ENCODE peak calls at places on chromosomes 4 and X, in six cellular contexts. X is kidney epithelial cell, P is K562, I is HL-60, R is AG10803, Y is pancreas. A is an unnamed sample.

GRCh38 chr4:112970903-112971302 is 78.5 kb upstream of the ANK2 start:
- DNase-seq in I (no peak), Y (no peak), X (no peak), R (no peak), P (no peak), A (no peak)

GRCh38 chrX:33339219-33339618 is 127.9 kb upstream of the DMD start:
- DNase-seq in R (no peak), P (no peak), I (no peak), Y (no peak), X (no peak), A (peak; percentile 0)

GRCh38 chr4:2744576-2745270 is 11.4 kb downstream of the TNIP2 start:
- DNase-seq in I (no peak), P (no peak), R (no peak), X (no peak), Y (peak; percentile 43), A (no peak)

GRCh38 chrX:69133561-69134542 is 31.4 kb downstream of the PJA1 start:
- DNase-seq in X (no peak), R (peak; percentile 78), Y (no peak), P (peak; percentile 34), I (no peak), A (peak; percentile 66)

GRCh38 chr4:10075953-10076391 is 40.6 kb downstream of the WDR1 start:
- DNase-seq in Y (no peak), X (no peak), I (no peak), P (no peak), R (no peak), A (no peak)

GRCh38 chr4:30716158-30716557 is 4.0 kb upstream of the PCDH7 start:
- DNase-seq in P (no peak), Y (no peak), R (no peak), X (no peak), I (no peak), A (peak; percentile 51)

GRCh38 chr4:15118281-15118680 is 116.0 kb downstream of the CPEB2 start:
- DNase-seq in P (no peak), Y (no peak), X (no peak), I (no peak), R (peak; percentile 57), A (no peak)

GRCh38 chr4:172750910-172751309 is 417.7 kb upstream of the GALNT7 start:
- DNase-seq in P (no peak), Y (no peak), R (no peak), I (no peak), X (no peak), A (no peak)

GRCh38 chr4:151930372-151930771 is 169.6 kb upstream of the GATB start:
- DNase-seq in R (no peak), X (no peak), Y (no peak), I (peak; percentile 70), P (no peak), A (no peak)

GRCh38 chrX:110665636-110666035 is 130.0 kb downstream of the CHRDL1 start:
- DNase-seq in Y (peak; percentile 67), R (peak; percentile 31), I (peak; percentile 22), X (no peak), P (peak; percentile 26), A (peak; percentile 16)

GRCh38 chrX:119502727-119503483 is 34.7 kb downstream of the SLC25A5 start:
- DNase-seq in X (no peak), I (no peak), P (no peak), Y (peak; percentile 65), R (peak; percentile 59), A (peak; percentile 39)

GRCh38 chrX:69493193-69493592 is 10.9 kb upstream of the NALF2 start:
- DNase-seq in I (peak; percentile 19), X (no peak), P (peak; percentile 33), R (no peak), Y (no peak), A (peak; percentile 19)

GRCh38 chrX:724256-724655 is 93.7 kb downstream of the SHOX start:
- DNase-seq in Y (no peak), I (no peak), P (no peak), X (no peak), R (no peak), A (no peak)

GRCh38 chr4:168636506-168637176 is 139.8 kb downstream of the PALLD start:
- DNase-seq in P (no peak), I (no peak), R (peak; percentile 84), X (no peak), Y (no peak), A (peak; percentile 92)

GRCh38 chrX:85112270-85112669 is 108.6 kb downstream of the APOOL start:
- DNase-seq in I (peak; percentile 32), P (no peak), X (no peak), R (no peak), Y (no peak), A (no peak)

GRCh38 chrX:85114171-85114570 is 110.5 kb downstream of the APOOL start:
- DNase-seq in X (no peak), R (no peak), P (no peak), I (no peak), Y (no peak), A (no peak)

GRCh38 chrX:85113746-85114145 is 110.1 kb downstream of the APOOL start:
- DNase-seq in P (no peak), X (no peak), R (no peak), Y (no peak), I (no peak), A (no peak)

GRCh38 chrX:85109235-85109634 is 105.6 kb downstream of the APOOL start:
- DNase-seq in X (no peak), R (no peak), I (peak; percentile 34), P (peak; percentile 41), Y (no peak), A (peak; percentile 4)

DNA sequence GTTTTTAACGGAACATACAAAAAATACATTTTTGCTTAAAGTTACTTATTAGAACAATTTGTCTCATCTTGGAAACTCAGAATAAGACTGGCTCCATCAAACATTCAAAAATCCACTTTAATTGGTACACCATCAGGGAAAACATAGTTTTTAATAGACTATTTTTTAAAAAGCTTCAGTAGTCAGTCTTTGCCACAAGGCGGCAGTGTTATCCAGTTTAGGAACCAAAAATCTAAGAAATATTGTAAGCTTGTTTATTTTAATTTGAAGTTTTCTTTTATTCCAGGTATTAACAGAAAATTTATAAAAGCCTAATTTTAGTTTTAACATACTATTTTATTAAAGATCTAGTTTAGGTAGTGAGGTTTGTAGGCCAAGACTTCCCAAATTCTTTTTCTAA is 107.7 kb downstream of the APOOL start:
- DNase-seq in P (peak; percentile 4), I (no peak), R (peak; percentile 3), X (no peak), Y (no peak), A (peak; percentile 25)
- H3K4me3 ChIP-seq in P (no peak overlapping the region), I (no peak overlapping the region), R (no peak overlapping the region), X (no peak overlapping the region), Y (no peak overlapping the region), A (no peak overlapping the region)

GRCh38 chr4:102826105-102826889 is 1.1 kb downstream of the UBE2D3 start:
- DNase-seq in P (no peak), R (no peak), I (no peak), X (no peak), Y (no peak), A (no peak)

GRCh38 chr4:102827674-102828496 is 534 bp upstream of the UBE2D3 start:
- DNase-seq in X (peak; percentile 99), R (peak; percentile 100), Y (peak; percentile 94), P (peak; percentile 86), I (peak; percentile 100), A (peak; percentile 100)

GRCh38 chr4:102825261-102826071 is 1.9 kb downstream of the UBE2D3 start:
- DNase-seq in I (peak; percentile 68), Y (no peak), X (no peak), R (peak; percentile 78), P (peak; percentile 17), A (peak; percentile 82)

GRCh38 chr4:102828497-102828808 is 1.1 kb upstream of the UBE2D3 start:
- DNase-seq in X (no peak), R (no peak), P (no peak), I (no peak), Y (no peak), A (no peak)

DNA sequence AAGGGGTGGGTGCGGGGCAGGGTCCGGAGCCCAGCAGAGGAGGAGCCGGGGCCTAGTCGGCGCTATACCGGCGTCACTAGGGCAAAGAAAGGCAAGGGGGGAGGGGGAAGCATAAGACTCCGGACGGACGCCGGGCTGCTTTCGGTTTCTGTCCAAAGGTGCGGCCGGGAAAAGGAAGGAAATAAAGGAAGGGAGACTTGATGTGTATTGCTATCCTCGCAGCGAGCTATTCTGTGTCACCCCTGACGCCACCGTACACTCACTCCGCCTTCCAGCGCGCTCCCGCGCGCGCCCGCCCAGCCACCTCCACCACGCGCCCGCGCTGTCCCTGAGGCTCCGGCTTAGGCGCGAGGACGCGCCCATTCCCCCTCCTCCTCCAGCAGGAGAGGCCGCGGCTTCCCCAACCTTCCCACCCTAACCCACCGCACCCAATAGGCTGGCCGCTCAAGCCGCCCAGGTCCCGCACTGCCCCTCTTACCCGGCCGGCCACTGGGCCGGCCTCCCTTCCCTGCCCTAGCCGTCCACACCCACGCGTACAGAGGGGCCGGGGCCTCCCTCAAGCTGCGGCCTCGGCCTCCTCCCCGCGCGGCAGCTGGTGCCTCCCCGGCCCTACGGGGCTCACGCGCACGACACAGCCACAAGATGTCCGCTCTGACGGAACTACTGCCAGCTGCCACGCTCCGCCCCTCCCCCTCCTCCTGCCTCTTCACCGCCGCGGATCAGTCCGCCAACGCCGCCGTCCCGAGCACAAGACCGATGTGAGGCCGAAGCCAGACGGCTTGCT is at the start of gene UBE2D3:
- DNase-seq in X (peak; percentile 57), I (peak; percentile 96), P (peak; percentile 76), Y (peak; percentile 93), R (peak; percentile 98), A (peak; percentile 99)
- TF ChIP-seq CTCF in X (no peak), I (no peak), P (peak; percentile 11), Y (no peak), R (peak; percentile 7), A (no peak)

DNA sequence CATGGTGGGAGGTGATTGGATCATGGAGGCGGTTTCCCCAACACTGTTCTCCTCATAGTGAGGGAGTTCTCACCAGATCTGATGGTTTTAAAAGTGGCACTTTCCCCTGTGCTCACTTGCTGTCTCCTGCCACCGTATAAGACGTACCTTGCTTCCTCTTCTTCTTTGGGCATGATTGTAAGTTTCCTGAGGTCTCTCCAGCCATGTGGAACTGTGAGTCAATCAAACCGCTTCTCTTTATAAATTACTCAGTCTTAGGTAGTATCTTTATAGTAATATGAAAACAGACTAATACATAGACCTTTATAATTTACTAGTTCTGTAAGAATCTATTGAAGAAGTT is 82.5 kb upstream of the PITX2 start:
- DNase-seq in P (no peak), R (no peak), Y (no peak), X (no peak), I (no peak), A (no peak)
- H3K4me3 ChIP-seq in P (no peak overlapping the region), R (no peak overlapping the region), Y (no peak overlapping the region), X (no peak overlapping the region), I (no peak overlapping the region), A (no peak overlapping the region)

DNA sequence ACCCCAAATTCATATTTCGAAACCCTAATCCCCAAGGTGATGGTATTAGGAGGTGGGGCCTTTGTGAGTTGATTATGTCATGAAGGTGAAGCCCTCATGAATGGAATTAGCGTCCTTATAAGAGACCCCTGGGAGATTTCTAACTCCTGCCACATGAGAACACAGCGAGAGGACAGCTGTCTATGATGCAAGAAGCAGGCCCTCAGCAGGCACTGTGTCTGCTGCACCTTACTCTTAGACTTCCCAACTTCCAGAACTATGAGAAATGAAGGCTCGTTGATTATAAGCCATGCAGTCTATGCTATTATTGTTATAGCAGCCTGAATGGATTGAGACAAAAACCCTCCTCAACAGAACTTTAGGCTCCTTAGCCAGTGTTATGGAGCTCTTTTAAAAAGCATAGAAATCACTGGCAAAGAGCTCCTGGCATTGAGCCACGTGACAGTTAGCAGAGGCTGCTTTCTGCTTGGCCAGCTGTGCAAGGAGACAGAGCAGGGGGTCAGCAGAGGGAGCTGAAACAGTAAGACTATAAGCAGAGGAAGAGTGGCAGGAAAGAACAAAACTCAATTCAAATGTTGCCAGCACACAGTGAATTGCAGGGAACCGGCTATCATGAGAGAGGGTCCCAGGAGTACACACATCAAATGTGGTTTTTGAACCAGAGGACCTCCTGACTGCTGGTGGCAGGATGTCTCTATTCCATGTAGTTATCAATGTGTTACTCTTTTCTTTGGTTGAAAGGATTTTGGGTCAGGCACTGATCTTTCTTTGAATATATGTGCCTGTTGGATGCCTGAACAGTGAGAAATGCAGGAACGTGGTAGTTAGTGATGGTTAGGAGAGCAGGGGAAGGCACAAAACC is 219.3 kb upstream of the FAT1 start:
- DNase-seq in P (no peak), R (peak; percentile 29), Y (no peak), I (no peak), X (no peak), A (peak; percentile 36)
- TF ChIP-seq CTCF in P (no peak), R (no peak), Y (no peak), I (no peak), X (peak; percentile 25), A (no peak)

A was measured in cardiac fibroblast.